ENCODE peak calls at places on chromosomes 4 and X, in five cellular contexts. F, H, K, D and A are unnamed samples.

GRCh38 chr4:110442309-110442708 is 33.6 kb upstream of the ENPEP start:
- DNase-seq in F (no peak), H (no peak), K (no peak), D (no peak), A (no peak)

GRCh38 chrX:103453655-103454054 is 65.6 kb downstream of the RAB40A start:
- DNase-seq in F (no peak), H (peak), K (no peak), D (no peak), A (no peak)

GRCh38 chr4:163988921-163989320 is 494.4 kb downstream of the TMA16 start:
- DNase-seq in F (no peak), H (no peak), K (no peak), D (no peak), A (no peak)

GRCh38 chrX:54785901-54786300 is 12.2 kb downstream of the ITIH6 start:
- DNase-seq in F (no peak), H (no peak), K (no peak), D (no peak), A (no peak)

GRCh38 chr4:174120446-174121142 is 162.9 kb downstream of the FBXO8 start:
- DNase-seq in F (peak), H (peak), K (peak), D (no peak), A (no peak)

GRCh38 chrX:100995469-100995868 is 26.0 kb downstream of the ARL13A start:
- DNase-seq in F (no peak), H (peak), K (no peak), D (no peak), A (peak)

GRCh38 chr4:39279416-39279815 is 86.7 kb downstream of the RFC1 start:
- DNase-seq in F (no peak), H (no peak), K (no peak), D (no peak), A (no peak)

GRCh38 chr4:154088741-154089140 is 299.9 kb upstream of the SFRP2 start:
- DNase-seq in F (no peak), H (no peak), K (no peak), D (no peak), A (no peak)

GRCh38 chr4:22573198-22573597 is 57.3 kb upstream of the ADGRA3 start:
- DNase-seq in F (peak), H (no peak), K (no peak), D (no peak), A (no peak)

GRCh38 chr4:95949136-95949765 is 109.4 kb downstream of the PDHA2 start:
- DNase-seq in F (no peak), H (no peak), K (no peak), D (no peak), A (no peak)

GRCh38 chrX:130545796-130546195 is 144.0 kb downstream of the RBMX2 start:
- DNase-seq in F (no peak), H (no peak), K (no peak), D (no peak), A (no peak)

GRCh38 chr4:141713185-141713584 is 76.8 kb downstream of the IL15 start:
- DNase-seq in F (no peak), H (no peak), K (no peak), D (no peak), A (no peak)

GRCh38 chrX:121851033-121851432 is 803.6 kb downstream of the GLUD2 start:
- DNase-seq in F (no peak), H (no peak), K (no peak), D (no peak), A (no peak)

GRCh38 chr4:19729873-19730735 is 521.6 kb upstream of the SLIT2 start:
- DNase-seq in F (no peak), H (no peak), K (no peak), D (no peak), A (no peak)

GRCh38 chr4:10803944-10804343 is 119.4 kb upstream of the CLNK start:
- DNase-seq in F (no peak), H (no peak), K (no peak), D (no peak), A (no peak)

GRCh38 chrX:1466232-1466661 is 13.5 kb upstream of the ASMTL start:
- DNase-seq in F (no peak), H (no peak), K (peak), D (no peak), A (no peak)

GRCh38 chr4:29277381-29277780 is 1442.8 kb upstream of the PCDH7 start:
- DNase-seq in F (no peak), H (no peak), K (no peak), D (no peak), A (peak)

GRCh38 chrX:97290199-97290598 is 406.5 kb downstream of the RPA4 start:
- DNase-seq in F (no peak), H (no peak), K (no peak), D (no peak), A (no peak)

GRCh38 chr4:148651991-148652390 is 209.8 kb upstream of the NR3C2 start:
- DNase-seq in F (no peak), H (no peak), K (no peak), D (no peak), A (no peak)

GRCh38 chr4:45701616-45702015 is 422.2 kb downstream of the GABRG1 start:
- DNase-seq in F (no peak), H (no peak), K (no peak), D (no peak), A (no peak)

GRCh38 chrX:133639726-133640125 is 224.4 kb upstream of the GPC4 start:
- DNase-seq in F (no peak), H (no peak), K (no peak), D (no peak), A (no peak)

GRCh38 chr4:159298502-159298901 is 195.6 kb downstream of the RAPGEF2 start:
- DNase-seq in F (no peak), H (no peak), K (no peak), D (no peak), A (no peak)

GRCh38 chrX:115564243-115564642 is 3.3 kb downstream of the PLS3 start:
- DNase-seq in F (no peak), H (no peak), K (no peak), D (no peak), A (no peak)

GRCh38 chr4:123120473-123120872 is 198.1 kb upstream of the NUDT6 start:
- DNase-seq in F (no peak), H (no peak), K (no peak), D (no peak), A (no peak)

GRCh38 chrX:118726887-118727685 is at the start of gene IL13RA1:
- DNase-seq in F (peak), H (peak), K (no peak), D (no peak), A (peak)

GRCh38 chr4:121146530-121146929 is 17.6 kb downstream of the TNIP3 start:
- DNase-seq in F (no peak), H (no peak), K (no peak), D (no peak), A (no peak)

GRCh38 chr4:109730294-109731051 is 603 bp upstream of the PLA2G12A start:
- DNase-seq in F (peak), H (peak), K (no peak), D (no peak), A (peak)

GRCh38 chrX:54808109-54808604 is 612 bp downstream of the MAGED2 start:
- DNase-seq in F (peak), H (peak), K (peak), D (no peak), A (peak)

GRCh38 chr4:74056858-74057562 is 18.5 kb upstream of the CXCL3 start:
- DNase-seq in F (no peak), H (peak), K (no peak), D (no peak), A (no peak)

GRCh38 chrX:103343105-103343504 is 13.1 kb downstream of the TCEAL7 start:
- DNase-seq in F (peak), H (no peak), K (peak), D (peak), A (no peak)

GRCh38 chr4:41174444-41174843 is 39.9 kb downstream of the APBB2 start:
- DNase-seq in F (no peak), H (no peak), K (no peak), D (no peak), A (no peak)

GRCh38 chrX:13938766-13939530 is 90.7 kb downstream of the GEMIN8 start:
- DNase-seq in F (no peak), H (no peak), K (no peak), D (no peak), A (no peak)

GRCh38 chr4:183411291-183411861 is 33.1 kb upstream of the CDKN2AIP start:
- DNase-seq in F (no peak), H (no peak), K (no peak), D (no peak), A (no peak)